ENCODE peak calls at places on chromosomes 12 and 14, in four cellular contexts. G is brain microvascular endothelial cell, N is mesothelial cell of epicardium, I is T-cell. Z is an unnamed sample.

GRCh38 chr12:92570056-92570753 is 132.6 kb upstream of the PLEKHG7 start:
- DNase-seq in G (peak; percentile 87), N (no peak), I (peak; percentile 19), Z (no peak)

GRCh38 chr14:64541261-64541970 is 875 bp downstream of the HSPA2 start:
- DNase-seq in G (no peak), N (no peak), I (no peak), Z (no peak)

GRCh38 chr14:76977793-76978730 is 50.4 kb downstream of the IRF2BPL start:
- DNase-seq in G (peak; percentile 72), N (no peak), I (peak; percentile 87), Z (peak; percentile 68)

GRCh38 chr12:32047846-32048245 is 58.8 kb upstream of the BICD1 start:
- DNase-seq in G (no peak), N (no peak), I (no peak), Z (no peak)

GRCh38 chr12:27975222-27976136 is 2.9 kb upstream of the PTHLH start:
- DNase-seq in G (peak; percentile 72), N (peak; percentile 38), I (no peak), Z (no peak)

GRCh38 chr14:93787465-93788306 is 599 bp downstream of the PRIMA1 start:
- DNase-seq in G (no peak), N (no peak), I (no peak), Z (no peak)

GRCh38 chr12:5220835-5221234 is 177.2 kb downstream of the KCNA5 start:
- DNase-seq in G (no peak), N (no peak), I (no peak), Z (no peak)

GRCh38 chr12:7787574-7788315 is 1.5 kb upstream of the NANOG start:
- DNase-seq in G (no peak), N (no peak), I (no peak), Z (no peak)

GRCh38 chr12:124278389-124279101 is 16.3 kb upstream of the RFLNA start:
- DNase-seq in G (no peak), N (no peak), I (no peak), Z (no peak)

GRCh38 chr12:56220611-56221232 is 1.0 kb downstream of the RNF41 start:
- DNase-seq in G (no peak), N (no peak), I (no peak), Z (no peak)

GRCh38 chr12:116542345-116542950 is 16.7 kb upstream of the MAP1LC3B2 start:
- DNase-seq in G (no peak), N (no peak), I (no peak), Z (no peak)